ENCODE peak calls at places on chromosome 13, in five cellular contexts. One of them, this sample, is unnamed.

GRCh38 chr13:41159174-41159573 is 26.6 kb upstream of the KBTBD6 start:
- DNase-seq in K562: no peak
- DNase-seq in H1: no peak
- DNase-seq in HepG2: no peak
- DNase-seq in GM12878: no peak
- DNase-seq in this sample: no peak

GRCh38 chr13:113788413-113789135 is 29.5 kb downstream of the TMEM255B start:
- DNase-seq in H1: no peak
- DNase-seq in K562: no peak
- DNase-seq in HepG2: no peak
- DNase-seq in GM12878: no peak
- DNase-seq in this sample: no peak

GRCh38 chr13:48232420-48233096 is 448 bp upstream of the ITM2B start:
- DNase-seq in HepG2: peak
- DNase-seq in H1: no peak
- DNase-seq in K562: no peak
- DNase-seq in GM12878: no peak
- DNase-seq in this sample: no peak

GRCh38 chr13:57996717-57997116 is 365.2 kb downstream of the PCDH17 start:
- DNase-seq in HepG2: no peak
- DNase-seq in GM12878: no peak
- DNase-seq in H1: no peak
- DNase-seq in K562: no peak
- DNase-seq in this sample: no peak

GRCh38 chr13:93455881-93456280 is 229.3 kb downstream of the GPC6 start:
- DNase-seq in H1: no peak
- DNase-seq in HepG2: no peak
- DNase-seq in K562: no peak
- DNase-seq in GM12878: no peak
- DNase-seq in this sample: no peak

GRCh38 chr13:45678282-45678681 is 23.8 kb upstream of the CBY2 start:
- DNase-seq in GM12878: no peak
- DNase-seq in HepG2: no peak
- DNase-seq in H1: no peak
- DNase-seq in K562: no peak
- DNase-seq in this sample: no peak

GRCh38 chr13:97537110-97537509 is 103.1 kb downstream of the RAP2A start:
- DNase-seq in H1: no peak
- DNase-seq in HepG2: no peak
- DNase-seq in K562: no peak
- DNase-seq in GM12878: peak
- DNase-seq in this sample: no peak

GRCh38 chr13:111512707-111513106 is 192.3 kb downstream of the TEX29 start:
- DNase-seq in K562: no peak
- DNase-seq in GM12878: no peak
- DNase-seq in HepG2: no peak
- DNase-seq in H1: no peak
- DNase-seq in this sample: no peak

GRCh38 chr13:97279913-97280312 is 57.8 kb downstream of the MBNL2 start:
- DNase-seq in GM12878: no peak
- DNase-seq in HepG2: no peak
- DNase-seq in H1: no peak
- DNase-seq in K562: no peak
- DNase-seq in this sample: no peak

GRCh38 chr13:110236831-110237261 is 70.1 kb downstream of the COL4A1 start:
- DNase-seq in K562: no peak
- DNase-seq in H1: no peak
- DNase-seq in HepG2: no peak
- DNase-seq in GM12878: no peak
- DNase-seq in this sample: no peak

GRCh38 chr13:31896427-31896826 is 135.1 kb upstream of the FRY start:
- DNase-seq in GM12878: no peak
- DNase-seq in K562: no peak
- DNase-seq in HepG2: no peak
- DNase-seq in H1: no peak
- DNase-seq in this sample: no peak

GRCh38 chr13:43301341-43301969 is 278.1 kb downstream of the DNAJC15 start:
- DNase-seq in K562: no peak
- DNase-seq in GM12878: no peak
- DNase-seq in HepG2: no peak
- DNase-seq in H1: no peak
- DNase-seq in this sample: no peak

GRCh38 chr13:26508885-26509284 is 48.6 kb upstream of the WASF3 start:
- DNase-seq in GM12878: no peak
- DNase-seq in H1: no peak
- DNase-seq in HepG2: no peak
- DNase-seq in K562: no peak
- DNase-seq in this sample: no peak
- TF ChIP-seq CREB1 in GM12878: no peak
- TF ChIP-seq CREB1 in H1: no peak
- TF ChIP-seq CREB1 in HepG2: no peak
- TF ChIP-seq CREB1 in K562: no peak
- TF ChIP-seq CREB1 in this sample: no peak

DNA sequence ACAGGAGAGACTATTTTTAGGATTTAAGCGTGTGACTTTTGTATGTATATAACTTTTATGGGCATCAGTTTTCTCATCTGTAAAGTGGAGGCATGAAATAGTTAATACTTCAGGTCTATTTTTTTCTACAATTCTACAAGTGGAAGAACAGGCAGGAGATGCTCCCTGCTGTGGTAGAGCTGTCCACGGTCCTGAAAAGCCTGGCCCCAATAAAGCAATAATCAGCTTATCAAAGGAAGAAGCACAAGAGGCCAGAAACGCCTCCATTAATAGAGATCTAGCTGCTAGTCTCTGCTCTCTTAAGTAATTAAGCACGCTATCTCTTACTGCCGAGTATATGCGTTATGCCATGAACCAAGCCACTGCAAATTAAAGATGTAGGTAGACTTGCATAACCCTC is 28.0 kb upstream of the WASF3 start:
- DNase-seq in K562: peak
- DNase-seq in HepG2: peak
- DNase-seq in GM12878: no peak
- DNase-seq in H1: peak
- DNase-seq in this sample: peak
- TF ChIP-seq ATF2 in K562: no peak
- TF ChIP-seq ATF2 in HepG2: no peak
- TF ChIP-seq ATF2 in GM12878: no peak
- TF ChIP-seq ATF2 in H1: no peak
- TF ChIP-seq ATF2 in this sample: no peak

GRCh38 chr13:107867701-107868661 is 347.4 kb downstream of the LIG4 start:
- DNase-seq in H1: no peak
- DNase-seq in GM12878: no peak
- DNase-seq in HepG2: no peak
- DNase-seq in K562: peak
- DNase-seq in this sample: peak

GRCh38 chr13:107865643-107866006 is 349.7 kb downstream of the LIG4 start:
- DNase-seq in K562: no peak
- DNase-seq in HepG2: no peak
- DNase-seq in GM12878: no peak
- DNase-seq in H1: no peak
- DNase-seq in this sample: no peak

GRCh38 chr13:107866666-107867623 is 348.4 kb downstream of the LIG4 start:
- DNase-seq in HepG2: no peak
- DNase-seq in H1: no peak
- DNase-seq in GM12878: no peak
- DNase-seq in K562: peak
- DNase-seq in this sample: peak

GRCh38 chr13:107864543-107865460 is 350.5 kb downstream of the LIG4 start:
- DNase-seq in H1: no peak
- DNase-seq in HepG2: peak
- DNase-seq in K562: peak
- DNase-seq in GM12878: no peak
- DNase-seq in this sample: peak

GRCh38 chr13:107866007-107866665 is 349.2 kb downstream of the LIG4 start:
- DNase-seq in K562: peak
- DNase-seq in GM12878: no peak
- DNase-seq in H1: no peak
- DNase-seq in HepG2: no peak
- DNase-seq in this sample: peak
- TF ChIP-seq CREB1 in K562: no peak
- TF ChIP-seq CREB1 in GM12878: no peak
- TF ChIP-seq CREB1 in H1: no peak
- TF ChIP-seq CREB1 in HepG2: no peak
- TF ChIP-seq CREB1 in this sample: no peak

GRCh38 chr13:50732712-50733111 is 110.8 kb downstream of the DLEU7 start:
- DNase-seq in GM12878: no peak
- DNase-seq in HepG2: no peak
- DNase-seq in K562: no peak
- DNase-seq in H1: no peak
- DNase-seq in this sample: no peak
- TF ChIP-seq ATF2 in GM12878: no peak
- TF ChIP-seq ATF2 in HepG2: no peak
- TF ChIP-seq ATF2 in K562: no peak
- TF ChIP-seq ATF2 in H1: no peak
- TF ChIP-seq ATF2 in this sample: no peak

This sample was measured in WTC11.